ENCODE peak calls at places on chromosomes 12 and 14, in seven cellular contexts. One of them, this sample, is unnamed.

GRCh38 chr12:106771425-106771824 is 3.1 kb upstream of the RIC8B start:
- DNase-seq in NCI-H774: no peak
- DNase-seq in NT2/D1: no peak
- DNase-seq in endothelial cell: no peak
- DNase-seq in stimulated activated CD8-positive, alpha-beta memory T cell treated with anti-CD3 and anti-CD28 coated beads, Interleukin-15, amount 100 ng/mL, for 24 hours: no peak
- DNase-seq in GM20000: no peak
- DNase-seq in activated CD4-positive, alpha-beta T cell treated with anti-CD3 and anti-CD28 coated beads, Interleukin-2, amount 50 U/mL, for 48 hours: no peak
- DNase-seq in this sample: no peak

GRCh38 chr14:41548666-41549065 is 58.0 kb upstream of the LRFN5 start:
- DNase-seq in stimulated activated CD8-positive, alpha-beta memory T cell treated with anti-CD3 and anti-CD28 coated beads, Interleukin-15, amount 100 ng/mL, for 24 hours: no peak
- DNase-seq in GM20000: no peak
- DNase-seq in endothelial cell: no peak
- DNase-seq in NCI-H774: no peak
- DNase-seq in NT2/D1: no peak
- DNase-seq in activated CD4-positive, alpha-beta T cell treated with anti-CD3 and anti-CD28 coated beads, Interleukin-2, amount 50 U/mL, for 48 hours: no peak
- DNase-seq in this sample: no peak

GRCh38 chr12:82694970-82695369 is 8.3 kb downstream of the TMTC2 start:
- DNase-seq in stimulated activated CD8-positive, alpha-beta memory T cell treated with anti-CD3 and anti-CD28 coated beads, Interleukin-15, amount 100 ng/mL, for 24 hours: no peak
- DNase-seq in activated CD4-positive, alpha-beta T cell treated with anti-CD3 and anti-CD28 coated beads, Interleukin-2, amount 50 U/mL, for 48 hours: no peak
- DNase-seq in endothelial cell: no peak
- DNase-seq in NT2/D1: no peak
- DNase-seq in NCI-H774: no peak
- DNase-seq in GM20000: no peak
- DNase-seq in this sample: no peak

GRCh38 chr12:21478756-21479455 is 22.5 kb downstream of the RECQL start:
- DNase-seq in endothelial cell: no peak
- DNase-seq in NCI-H774: no peak
- DNase-seq in GM20000: no peak
- DNase-seq in activated CD4-positive, alpha-beta T cell treated with anti-CD3 and anti-CD28 coated beads, Interleukin-2, amount 50 U/mL, for 48 hours: no peak
- DNase-seq in NT2/D1: no peak
- DNase-seq in stimulated activated CD8-positive, alpha-beta memory T cell treated with anti-CD3 and anti-CD28 coated beads, Interleukin-15, amount 100 ng/mL, for 24 hours: no peak
- DNase-seq in this sample: no peak

GRCh38 chr14:22510527-22511110 is 78.4 kb downstream of the DAD1 start:
- DNase-seq in stimulated activated CD8-positive, alpha-beta memory T cell treated with anti-CD3 and anti-CD28 coated beads, Interleukin-15, amount 100 ng/mL, for 24 hours: no peak
- DNase-seq in NT2/D1: no peak
- DNase-seq in GM20000: no peak
- DNase-seq in NCI-H774: no peak
- DNase-seq in endothelial cell: no peak
- DNase-seq in activated CD4-positive, alpha-beta T cell treated with anti-CD3 and anti-CD28 coated beads, Interleukin-2, amount 50 U/mL, for 48 hours: no peak
- DNase-seq in this sample: no peak

GRCh38 chr14:49492151-49492550 is 94.0 kb downstream of the RPS29 start:
- DNase-seq in stimulated activated CD8-positive, alpha-beta memory T cell treated with anti-CD3 and anti-CD28 coated beads, Interleukin-15, amount 100 ng/mL, for 24 hours: no peak
- DNase-seq in GM20000: no peak
- DNase-seq in NCI-H774: no peak
- DNase-seq in endothelial cell: no peak
- DNase-seq in activated CD4-positive, alpha-beta T cell treated with anti-CD3 and anti-CD28 coated beads, Interleukin-2, amount 50 U/mL, for 48 hours: no peak
- DNase-seq in NT2/D1: no peak
- DNase-seq in this sample: no peak

GRCh38 chr12:52311282-52311643 is 9.9 kb downstream of the KRT83 start:
- DNase-seq in NCI-H774: no peak
- DNase-seq in endothelial cell: no peak
- DNase-seq in stimulated activated CD8-positive, alpha-beta memory T cell treated with anti-CD3 and anti-CD28 coated beads, Interleukin-15, amount 100 ng/mL, for 24 hours: no peak
- DNase-seq in GM20000: no peak
- DNase-seq in activated CD4-positive, alpha-beta T cell treated with anti-CD3 and anti-CD28 coated beads, Interleukin-2, amount 50 U/mL, for 48 hours: no peak
- DNase-seq in NT2/D1: no peak
- DNase-seq in this sample: no peak

GRCh38 chr12:44930972-44931600 is 55.0 kb upstream of the NELL2 start:
- DNase-seq in activated CD4-positive, alpha-beta T cell treated with anti-CD3 and anti-CD28 coated beads, Interleukin-2, amount 50 U/mL, for 48 hours: no peak
- DNase-seq in stimulated activated CD8-positive, alpha-beta memory T cell treated with anti-CD3 and anti-CD28 coated beads, Interleukin-15, amount 100 ng/mL, for 24 hours: no peak
- DNase-seq in NCI-H774: peak
- DNase-seq in NT2/D1: peak
- DNase-seq in GM20000: peak
- DNase-seq in endothelial cell: no peak
- DNase-seq in this sample: peak

GRCh38 chr12:108029081-108029790 is 99.9 kb upstream of the WSCD2 start:
- DNase-seq in stimulated activated CD8-positive, alpha-beta memory T cell treated with anti-CD3 and anti-CD28 coated beads, Interleukin-15, amount 100 ng/mL, for 24 hours: no peak
- DNase-seq in GM20000: no peak
- DNase-seq in NCI-H774: no peak
- DNase-seq in activated CD4-positive, alpha-beta T cell treated with anti-CD3 and anti-CD28 coated beads, Interleukin-2, amount 50 U/mL, for 48 hours: no peak
- DNase-seq in endothelial cell: no peak
- DNase-seq in NT2/D1: no peak
- DNase-seq in this sample: no peak

GRCh38 chr12:2697057-2697456 is 97.7 kb upstream of the FKBP4 start:
- DNase-seq in NT2/D1: no peak
- DNase-seq in NCI-H774: no peak
- DNase-seq in stimulated activated CD8-positive, alpha-beta memory T cell treated with anti-CD3 and anti-CD28 coated beads, Interleukin-15, amount 100 ng/mL, for 24 hours: no peak
- DNase-seq in endothelial cell: no peak
- DNase-seq in GM20000: no peak
- DNase-seq in activated CD4-positive, alpha-beta T cell treated with anti-CD3 and anti-CD28 coated beads, Interleukin-2, amount 50 U/mL, for 48 hours: no peak
- DNase-seq in this sample: no peak

This sample was measured in GM13976.